ENCODE peak calls at places on chromosome 11, in nine cellular contexts. One of them, this sample, is unnamed.

GRCh38 chr11:78684377-78684776 is 109.7 kb upstream of the NARS2 start:
- DNase-seq in erythroblast: no peak
- DNase-seq in T-helper 2 cell: no peak
- DNase-seq in NCI-H146: no peak
- DNase-seq in HTR-8/SVneo: no peak
- DNase-seq in activated CD4-positive, alpha-beta T cell treated with anti-CD3 and anti-CD28 coated beads for 24 hours: no peak
- DNase-seq in T follicular helper cell: no peak
- DNase-seq in stomach: no peak
- DNase-seq in NCI-H2081 treated with DMSO at 0.1 percent for 48 hours: no peak
- DNase-seq in this sample: no peak

GRCh38 chr11:34311126-34311525 is 46.7 kb downstream of the ABTB2 start:
- DNase-seq in erythroblast: no peak
- DNase-seq in T-helper 2 cell: no peak
- DNase-seq in NCI-H146: no peak
- DNase-seq in HTR-8/SVneo: no peak
- DNase-seq in activated CD4-positive, alpha-beta T cell treated with anti-CD3 and anti-CD28 coated beads for 24 hours: no peak
- DNase-seq in T follicular helper cell: no peak
- DNase-seq in stomach: no peak
- DNase-seq in NCI-H2081 treated with DMSO at 0.1 percent for 48 hours: no peak
- DNase-seq in this sample: no peak

GRCh38 chr11:102776454-102776853 is 4.0 kb downstream of the MMP10 start:
- DNase-seq in erythroblast: no peak
- DNase-seq in T-helper 2 cell: no peak
- DNase-seq in NCI-H146: no peak
- DNase-seq in HTR-8/SVneo: no peak
- DNase-seq in activated CD4-positive, alpha-beta T cell treated with anti-CD3 and anti-CD28 coated beads for 24 hours: no peak
- DNase-seq in T follicular helper cell: no peak
- DNase-seq in stomach: no peak
- DNase-seq in NCI-H2081 treated with DMSO at 0.1 percent for 48 hours: no peak
- DNase-seq in this sample: no peak

GRCh38 chr11:832529-833113 is at the start of gene CD151:
- DNase-seq in erythroblast: peak
- DNase-seq in T-helper 2 cell: no peak
- DNase-seq in NCI-H146: peak
- DNase-seq in HTR-8/SVneo: peak
- DNase-seq in activated CD4-positive, alpha-beta T cell treated with anti-CD3 and anti-CD28 coated beads for 24 hours: no peak
- DNase-seq in T follicular helper cell: no peak
- DNase-seq in stomach: peak
- DNase-seq in NCI-H2081 treated with DMSO at 0.1 percent for 48 hours: no peak
- DNase-seq in this sample: no peak

GRCh38 chr11:119223856-119224255 is 17.7 kb downstream of the CBL start:
- DNase-seq in erythroblast: no peak
- DNase-seq in T-helper 2 cell: no peak
- DNase-seq in NCI-H146: no peak
- DNase-seq in HTR-8/SVneo: no peak
- DNase-seq in activated CD4-positive, alpha-beta T cell treated with anti-CD3 and anti-CD28 coated beads for 24 hours: no peak
- DNase-seq in T follicular helper cell: no peak
- DNase-seq in stomach: no peak
- DNase-seq in NCI-H2081 treated with DMSO at 0.1 percent for 48 hours: no peak
- DNase-seq in this sample: no peak

GRCh38 chr11:7046474-7046873 is 26.2 kb downstream of the NLRP14 start:
- DNase-seq in erythroblast: no peak
- DNase-seq in T-helper 2 cell: no peak
- DNase-seq in NCI-H146: no peak
- DNase-seq in HTR-8/SVneo: no peak
- DNase-seq in activated CD4-positive, alpha-beta T cell treated with anti-CD3 and anti-CD28 coated beads for 24 hours: no peak
- DNase-seq in T follicular helper cell: no peak
- DNase-seq in stomach: no peak
- DNase-seq in NCI-H2081 treated with DMSO at 0.1 percent for 48 hours: no peak
- DNase-seq in this sample: no peak

GRCh38 chr11:18676803-18677202 is 21.8 kb upstream of the TMEM86A start:
- DNase-seq in erythroblast: no peak
- DNase-seq in T-helper 2 cell: no peak
- DNase-seq in NCI-H146: no peak
- DNase-seq in HTR-8/SVneo: no peak
- DNase-seq in activated CD4-positive, alpha-beta T cell treated with anti-CD3 and anti-CD28 coated beads for 24 hours: no peak
- DNase-seq in T follicular helper cell: no peak
- DNase-seq in stomach: no peak
- DNase-seq in NCI-H2081 treated with DMSO at 0.1 percent for 48 hours: no peak
- DNase-seq in this sample: no peak

GRCh38 chr11:85886089-85887056 is 31.2 kb downstream of the CCDC83 start:
- DNase-seq in erythroblast: no peak
- DNase-seq in T-helper 2 cell: no peak
- DNase-seq in NCI-H146: no peak
- DNase-seq in HTR-8/SVneo: no peak
- DNase-seq in activated CD4-positive, alpha-beta T cell treated with anti-CD3 and anti-CD28 coated beads for 24 hours: no peak
- DNase-seq in T follicular helper cell: no peak
- DNase-seq in stomach: no peak
- DNase-seq in NCI-H2081 treated with DMSO at 0.1 percent for 48 hours: no peak
- DNase-seq in this sample: no peak

GRCh38 chr11:94648789-94649188 is 81.6 kb downstream of the PIWIL4 start:
- DNase-seq in erythroblast: no peak
- DNase-seq in T-helper 2 cell: no peak
- DNase-seq in NCI-H146: no peak
- DNase-seq in HTR-8/SVneo: no peak
- DNase-seq in activated CD4-positive, alpha-beta T cell treated with anti-CD3 and anti-CD28 coated beads for 24 hours: no peak
- DNase-seq in T follicular helper cell: no peak
- DNase-seq in stomach: no peak
- DNase-seq in NCI-H2081 treated with DMSO at 0.1 percent for 48 hours: no peak
- DNase-seq in this sample: no peak

GRCh38 chr11:44894217-44894617 is 56.5 kb downstream of the TP53I11 start:
- DNase-seq in erythroblast: peak
- DNase-seq in T-helper 2 cell: peak
- DNase-seq in NCI-H146: peak
- DNase-seq in HTR-8/SVneo: peak
- DNase-seq in activated CD4-positive, alpha-beta T cell treated with anti-CD3 and anti-CD28 coated beads for 24 hours: peak
- DNase-seq in T follicular helper cell: peak
- DNase-seq in stomach: peak
- DNase-seq in NCI-H2081 treated with DMSO at 0.1 percent for 48 hours: peak
- DNase-seq in this sample: no peak

GRCh38 chr11:1934326-1935155 is 12.6 kb upstream of the MRPL23 start:
- DNase-seq in erythroblast: no peak
- DNase-seq in T-helper 2 cell: no peak
- DNase-seq in NCI-H146: no peak
- DNase-seq in HTR-8/SVneo: no peak
- DNase-seq in activated CD4-positive, alpha-beta T cell treated with anti-CD3 and anti-CD28 coated beads for 24 hours: no peak
- DNase-seq in T follicular helper cell: no peak
- DNase-seq in stomach: no peak
- DNase-seq in NCI-H2081 treated with DMSO at 0.1 percent for 48 hours: no peak
- DNase-seq in this sample: no peak

GRCh38 chr11:45252134-45252856 is 33.8 kb downstream of the SYT13 start:
- DNase-seq in erythroblast: peak
- DNase-seq in T-helper 2 cell: no peak
- DNase-seq in NCI-H146: peak
- DNase-seq in HTR-8/SVneo: peak
- DNase-seq in activated CD4-positive, alpha-beta T cell treated with anti-CD3 and anti-CD28 coated beads for 24 hours: peak
- DNase-seq in T follicular helper cell: peak
- DNase-seq in stomach: peak
- DNase-seq in NCI-H2081 treated with DMSO at 0.1 percent for 48 hours: no peak
- DNase-seq in this sample: peak

GRCh38 chr11:40384991-40385390 is 1074.5 kb downstream of the LRRC4C start:
- DNase-seq in erythroblast: no peak
- DNase-seq in T-helper 2 cell: no peak
- DNase-seq in NCI-H146: no peak
- DNase-seq in HTR-8/SVneo: no peak
- DNase-seq in activated CD4-positive, alpha-beta T cell treated with anti-CD3 and anti-CD28 coated beads for 24 hours: no peak
- DNase-seq in T follicular helper cell: no peak
- DNase-seq in stomach: no peak
- DNase-seq in NCI-H2081 treated with DMSO at 0.1 percent for 48 hours: no peak
- DNase-seq in this sample: no peak

GRCh38 chr11:61967924-61968757 is 707 bp upstream of the FTH1 start:
- DNase-seq in erythroblast: peak
- DNase-seq in T-helper 2 cell: no peak
- DNase-seq in NCI-H146: peak
- DNase-seq in HTR-8/SVneo: no peak
- DNase-seq in activated CD4-positive, alpha-beta T cell treated with anti-CD3 and anti-CD28 coated beads for 24 hours: peak
- DNase-seq in T follicular helper cell: no peak
- DNase-seq in stomach: peak
- DNase-seq in NCI-H2081 treated with DMSO at 0.1 percent for 48 hours: no peak
- DNase-seq in this sample: peak

GRCh38 chr11:64028398-64029115 is 7.2 kb upstream of the FLRT1 start:
- DNase-seq in erythroblast: no peak
- DNase-seq in T-helper 2 cell: no peak
- DNase-seq in NCI-H146: peak
- DNase-seq in HTR-8/SVneo: no peak
- DNase-seq in activated CD4-positive, alpha-beta T cell treated with anti-CD3 and anti-CD28 coated beads for 24 hours: no peak
- DNase-seq in T follicular helper cell: no peak
- DNase-seq in stomach: no peak
- DNase-seq in NCI-H2081 treated with DMSO at 0.1 percent for 48 hours: no peak
- DNase-seq in this sample: no peak

GRCh38 chr11:75437966-75438659 is 5.1 kb upstream of the KLHL35 start:
- DNase-seq in erythroblast: no peak
- DNase-seq in T-helper 2 cell: no peak
- DNase-seq in NCI-H146: no peak
- DNase-seq in HTR-8/SVneo: no peak
- DNase-seq in activated CD4-positive, alpha-beta T cell treated with anti-CD3 and anti-CD28 coated beads for 24 hours: no peak
- DNase-seq in T follicular helper cell: no peak
- DNase-seq in stomach: no peak
- DNase-seq in NCI-H2081 treated with DMSO at 0.1 percent for 48 hours: no peak
- DNase-seq in this sample: no peak

GRCh38 chr11:7673724-7674434 is 579 bp upstream of the CYB5R2 start:
- DNase-seq in erythroblast: no peak
- DNase-seq in T-helper 2 cell: no peak
- DNase-seq in NCI-H146: no peak
- DNase-seq in HTR-8/SVneo: no peak
- DNase-seq in activated CD4-positive, alpha-beta T cell treated with anti-CD3 and anti-CD28 coated beads for 24 hours: no peak
- DNase-seq in T follicular helper cell: no peak
- DNase-seq in stomach: peak
- DNase-seq in NCI-H2081 treated with DMSO at 0.1 percent for 48 hours: no peak
- DNase-seq in this sample: no peak

GRCh38 chr11:50174189-50174588 is 141.5 kb downstream of the OR4C45 start:
- DNase-seq in erythroblast: no peak
- DNase-seq in T-helper 2 cell: no peak
- DNase-seq in NCI-H146: no peak
- DNase-seq in HTR-8/SVneo: no peak
- DNase-seq in activated CD4-positive, alpha-beta T cell treated with anti-CD3 and anti-CD28 coated beads for 24 hours: no peak
- DNase-seq in T follicular helper cell: no peak
- DNase-seq in stomach: no peak
- DNase-seq in NCI-H2081 treated with DMSO at 0.1 percent for 48 hours: no peak
- DNase-seq in this sample: no peak

GRCh38 chr11:34318111-34319037 is 39.4 kb downstream of the ABTB2 start:
- DNase-seq in erythroblast: no peak
- DNase-seq in T-helper 2 cell: no peak
- DNase-seq in NCI-H146: no peak
- DNase-seq in HTR-8/SVneo: peak
- DNase-seq in activated CD4-positive, alpha-beta T cell treated with anti-CD3 and anti-CD28 coated beads for 24 hours: no peak
- DNase-seq in T follicular helper cell: no peak
- DNase-seq in stomach: no peak
- DNase-seq in NCI-H2081 treated with DMSO at 0.1 percent for 48 hours: no peak
- DNase-seq in this sample: no peak

GRCh38 chr11:15692739-15693138 is 578.0 kb downstream of the INSC start:
- DNase-seq in erythroblast: no peak
- DNase-seq in T-helper 2 cell: no peak
- DNase-seq in NCI-H146: no peak
- DNase-seq in HTR-8/SVneo: no peak
- DNase-seq in activated CD4-positive, alpha-beta T cell treated with anti-CD3 and anti-CD28 coated beads for 24 hours: no peak
- DNase-seq in T follicular helper cell: no peak
- DNase-seq in stomach: no peak
- DNase-seq in NCI-H2081 treated with DMSO at 0.1 percent for 48 hours: no peak
- DNase-seq in this sample: no peak

GRCh38 chr11:9922806-9923205 is 258.9 kb downstream of the SWAP70 start:
- DNase-seq in erythroblast: no peak
- DNase-seq in T-helper 2 cell: no peak
- DNase-seq in NCI-H146: no peak
- DNase-seq in HTR-8/SVneo: no peak
- DNase-seq in activated CD4-positive, alpha-beta T cell treated with anti-CD3 and anti-CD28 coated beads for 24 hours: no peak
- DNase-seq in T follicular helper cell: no peak
- DNase-seq in stomach: no peak
- DNase-seq in NCI-H2081 treated with DMSO at 0.1 percent for 48 hours: no peak
- DNase-seq in this sample: no peak

GRCh38 chr11:74932169-74932568 is 16.7 kb downstream of the XRRA1 start:
- DNase-seq in erythroblast: no peak
- DNase-seq in T-helper 2 cell: no peak
- DNase-seq in NCI-H146: no peak
- DNase-seq in HTR-8/SVneo: no peak
- DNase-seq in activated CD4-positive, alpha-beta T cell treated with anti-CD3 and anti-CD28 coated beads for 24 hours: no peak
- DNase-seq in T follicular helper cell: no peak
- DNase-seq in stomach: no peak
- DNase-seq in NCI-H2081 treated with DMSO at 0.1 percent for 48 hours: no peak
- DNase-seq in this sample: no peak

GRCh38 chr11:32434387-32435151 is 770 bp downstream of the WT1 start:
- DNase-seq in erythroblast: peak
- DNase-seq in T-helper 2 cell: no peak
- DNase-seq in NCI-H146: no peak
- DNase-seq in HTR-8/SVneo: peak
- DNase-seq in activated CD4-positive, alpha-beta T cell treated with anti-CD3 and anti-CD28 coated beads for 24 hours: no peak
- DNase-seq in T follicular helper cell: no peak
- DNase-seq in stomach: no peak
- DNase-seq in NCI-H2081 treated with DMSO at 0.1 percent for 48 hours: no peak
- DNase-seq in this sample: no peak

GRCh38 chr11:78731008-78731407 is 156.3 kb upstream of the NARS2 start:
- DNase-seq in erythroblast: no peak
- DNase-seq in T-helper 2 cell: no peak
- DNase-seq in NCI-H146: peak
- DNase-seq in HTR-8/SVneo: no peak
- DNase-seq in activated CD4-positive, alpha-beta T cell treated with anti-CD3 and anti-CD28 coated beads for 24 hours: no peak
- DNase-seq in T follicular helper cell: no peak
- DNase-seq in stomach: no peak
- DNase-seq in NCI-H2081 treated with DMSO at 0.1 percent for 48 hours: no peak
- DNase-seq in this sample: no peak

GRCh38 chr11:99366476-99366992 is 345.8 kb downstream of the CNTN5 start:
- DNase-seq in erythroblast: no peak
- DNase-seq in T-helper 2 cell: no peak
- DNase-seq in NCI-H146: peak
- DNase-seq in HTR-8/SVneo: no peak
- DNase-seq in activated CD4-positive, alpha-beta T cell treated with anti-CD3 and anti-CD28 coated beads for 24 hours: no peak
- DNase-seq in T follicular helper cell: no peak
- DNase-seq in stomach: no peak
- DNase-seq in NCI-H2081 treated with DMSO at 0.1 percent for 48 hours: peak
- DNase-seq in this sample: no peak

GRCh38 chr11:110196241-110196754 is 100.1 kb downstream of the RDX start:
- DNase-seq in erythroblast: no peak
- DNase-seq in T-helper 2 cell: no peak
- DNase-seq in NCI-H146: no peak
- DNase-seq in HTR-8/SVneo: peak
- DNase-seq in activated CD4-positive, alpha-beta T cell treated with anti-CD3 and anti-CD28 coated beads for 24 hours: no peak
- DNase-seq in T follicular helper cell: no peak
- DNase-seq in stomach: no peak
- DNase-seq in NCI-H2081 treated with DMSO at 0.1 percent for 48 hours: no peak
- DNase-seq in this sample: no peak

GRCh38 chr11:89516496-89516895 is 25.3 kb upstream of the NOX4 start:
- DNase-seq in erythroblast: no peak
- DNase-seq in T-helper 2 cell: no peak
- DNase-seq in NCI-H146: no peak
- DNase-seq in HTR-8/SVneo: no peak
- DNase-seq in activated CD4-positive, alpha-beta T cell treated with anti-CD3 and anti-CD28 coated beads for 24 hours: no peak
- DNase-seq in T follicular helper cell: no peak
- DNase-seq in stomach: no peak
- DNase-seq in NCI-H2081 treated with DMSO at 0.1 percent for 48 hours: no peak
- DNase-seq in this sample: no peak

GRCh38 chr11:15871904-15872303 is 484.4 kb downstream of the SOX6 start:
- DNase-seq in erythroblast: no peak
- DNase-seq in T-helper 2 cell: no peak
- DNase-seq in NCI-H146: no peak
- DNase-seq in HTR-8/SVneo: no peak
- DNase-seq in activated CD4-positive, alpha-beta T cell treated with anti-CD3 and anti-CD28 coated beads for 24 hours: no peak
- DNase-seq in T follicular helper cell: no peak
- DNase-seq in stomach: no peak
- DNase-seq in NCI-H2081 treated with DMSO at 0.1 percent for 48 hours: no peak
- DNase-seq in this sample: no peak

GRCh38 chr11:3052109-3052479 is 5.1 kb downstream of the CARS1 start:
- DNase-seq in erythroblast: no peak
- DNase-seq in T-helper 2 cell: no peak
- DNase-seq in NCI-H146: peak
- DNase-seq in HTR-8/SVneo: no peak
- DNase-seq in activated CD4-positive, alpha-beta T cell treated with anti-CD3 and anti-CD28 coated beads for 24 hours: no peak
- DNase-seq in T follicular helper cell: no peak
- DNase-seq in stomach: no peak
- DNase-seq in NCI-H2081 treated with DMSO at 0.1 percent for 48 hours: no peak
- DNase-seq in this sample: no peak

GRCh38 chr11:69294621-69295078 is 695 bp downstream of the MYEOV start:
- DNase-seq in erythroblast: no peak
- DNase-seq in T-helper 2 cell: no peak
- DNase-seq in NCI-H146: no peak
- DNase-seq in HTR-8/SVneo: no peak
- DNase-seq in activated CD4-positive, alpha-beta T cell treated with anti-CD3 and anti-CD28 coated beads for 24 hours: no peak
- DNase-seq in T follicular helper cell: no peak
- DNase-seq in stomach: no peak
- DNase-seq in NCI-H2081 treated with DMSO at 0.1 percent for 48 hours: no peak
- DNase-seq in this sample: no peak

GRCh38 chr11:127733552-127733951 is 733.0 kb upstream of the KIRREL3 start:
- DNase-seq in erythroblast: peak
- DNase-seq in T-helper 2 cell: no peak
- DNase-seq in NCI-H146: peak
- DNase-seq in HTR-8/SVneo: no peak
- DNase-seq in activated CD4-positive, alpha-beta T cell treated with anti-CD3 and anti-CD28 coated beads for 24 hours: no peak
- DNase-seq in T follicular helper cell: no peak
- DNase-seq in stomach: no peak
- DNase-seq in NCI-H2081 treated with DMSO at 0.1 percent for 48 hours: no peak
- DNase-seq in this sample: no peak